ENCODE peak calls at places on chromosome 15, in five cellular contexts. One of them, this sample, is unnamed.
A peak's percentile ranks its signal among the peaks of the same experiment; 100 is the strongest.

GRCh38 chr15:60392601-60392985 is 5.2 kb downstream of the ANXA2 start:
- DNase-seq in IMR-90: peak; percentile 78
- DNase-seq in breast epithelium: no peak
- DNase-seq in stomach: no peak
- DNase-seq in lower leg skin: no peak
- DNase-seq in this sample: no peak

GRCh38 chr15:74893627-74894026 is 3.8 kb downstream of the MPI start:
- DNase-seq in IMR-90: no peak
- DNase-seq in stomach: no peak
- DNase-seq in breast epithelium: no peak
- DNase-seq in lower leg skin: no peak
- DNase-seq in this sample: no peak

GRCh38 chr15:43492673-43493601 is at the start of gene TP53BP1:
- DNase-seq in breast epithelium: peak; percentile 96
- DNase-seq in stomach: peak; percentile 98
- DNase-seq in lower leg skin: peak; percentile 95
- DNase-seq in IMR-90: peak; percentile 94
- DNase-seq in this sample: peak; percentile 92

GRCh38 chr15:55649058-55649423 is 60.9 kb upstream of the PYGO1 start:
- DNase-seq in IMR-90: peak; percentile 80
- DNase-seq in lower leg skin: no peak
- DNase-seq in breast epithelium: no peak
- DNase-seq in stomach: no peak
- DNase-seq in this sample: no peak

GRCh38 chr15:66222273-66223198 is 31.0 kb downstream of the MEGF11 start:
- DNase-seq in lower leg skin: no peak
- DNase-seq in breast epithelium: no peak
- DNase-seq in stomach: no peak
- DNase-seq in IMR-90: no peak
- DNase-seq in this sample: no peak

GRCh38 chr15:71195242-71195641 is 80.0 kb downstream of the THSD4 start:
- DNase-seq in breast epithelium: no peak
- DNase-seq in lower leg skin: no peak
- DNase-seq in IMR-90: no peak
- DNase-seq in stomach: no peak
- DNase-seq in this sample: no peak

GRCh38 chr15:53808058-53808703 is 48.7 kb upstream of the WDR72 start:
- DNase-seq in breast epithelium: no peak
- DNase-seq in stomach: no peak
- DNase-seq in lower leg skin: no peak
- DNase-seq in IMR-90: no peak
- DNase-seq in this sample: no peak

GRCh38 chr15:69604050-69604378 is 151.4 kb downstream of the RPLP1 start:
- DNase-seq in lower leg skin: no peak
- DNase-seq in stomach: peak; percentile 75
- DNase-seq in breast epithelium: no peak
- DNase-seq in IMR-90: no peak
- DNase-seq in this sample: no peak

GRCh38 chr15:85750319-85750806 is 44.4 kb downstream of the KLHL25 start:
- DNase-seq in lower leg skin: no peak
- DNase-seq in IMR-90: peak; percentile 8
- DNase-seq in breast epithelium: peak; percentile 58
- DNase-seq in stomach: peak; percentile 27
- DNase-seq in this sample: no peak

GRCh38 chr15:32956006-32956405 is 238.2 kb downstream of the GREM1 start:
- DNase-seq in IMR-90: peak; percentile 95
- DNase-seq in breast epithelium: no peak
- DNase-seq in stomach: no peak
- DNase-seq in lower leg skin: no peak
- DNase-seq in this sample: no peak

GRCh38 chr15:79994651-79995050 is 23.7 kb upstream of the BCL2A1 start:
- DNase-seq in breast epithelium: no peak
- DNase-seq in stomach: no peak
- DNase-seq in IMR-90: peak; percentile 59
- DNase-seq in lower leg skin: no peak
- DNase-seq in this sample: no peak

GRCh38 chr15:74337146-74337545 is 30.3 kb downstream of the CYP11A1 start:
- DNase-seq in IMR-90: no peak
- DNase-seq in breast epithelium: no peak
- DNase-seq in stomach: no peak
- DNase-seq in lower leg skin: no peak
- DNase-seq in this sample: no peak

GRCh38 chr15:70202756-70203155 is 105.0 kb upstream of the TLE3 start:
- DNase-seq in stomach: no peak
- DNase-seq in IMR-90: no peak
- DNase-seq in lower leg skin: no peak
- DNase-seq in breast epithelium: no peak
- DNase-seq in this sample: no peak

GRCh38 chr15:73322665-73323373 is 45.9 kb downstream of the HCN4 start:
- DNase-seq in breast epithelium: peak; percentile 40
- DNase-seq in IMR-90: no peak
- DNase-seq in lower leg skin: no peak
- DNase-seq in stomach: no peak
- DNase-seq in this sample: no peak

GRCh38 chr15:26739791-26740190 is 33.1 kb downstream of the GABRB3 start:
- DNase-seq in lower leg skin: no peak
- DNase-seq in breast epithelium: no peak
- DNase-seq in IMR-90: no peak
- DNase-seq in stomach: no peak
- DNase-seq in this sample: no peak

GRCh38 chr15:60017538-60018199 is 13.6 kb downstream of the FOXB1 start:
- DNase-seq in lower leg skin: no peak
- DNase-seq in breast epithelium: no peak
- DNase-seq in IMR-90: no peak
- DNase-seq in stomach: no peak
- DNase-seq in this sample: no peak

GRCh38 chr15:26166429-26166828 is 303.3 kb upstream of the ATP10A start:
- DNase-seq in IMR-90: no peak
- DNase-seq in stomach: no peak
- DNase-seq in lower leg skin: no peak
- DNase-seq in breast epithelium: no peak
- DNase-seq in this sample: no peak

GRCh38 chr15:100043732-100044131 is 298.0 kb downstream of the ADAMTS17 start:
- DNase-seq in stomach: no peak
- DNase-seq in IMR-90: no peak
- DNase-seq in breast epithelium: no peak
- DNase-seq in lower leg skin: no peak
- DNase-seq in this sample: no peak

GRCh38 chr15:79394231-79394630 is 37.9 kb upstream of the MINAR1 start:
- DNase-seq in breast epithelium: no peak
- DNase-seq in IMR-90: peak; percentile 79
- DNase-seq in lower leg skin: no peak
- DNase-seq in stomach: no peak
- DNase-seq in this sample: no peak

GRCh38 chr15:28943611-28944230 is 57.9 kb downstream of the APBA2 start:
- DNase-seq in stomach: peak; percentile 20
- DNase-seq in IMR-90: no peak
- DNase-seq in breast epithelium: no peak
- DNase-seq in lower leg skin: no peak
- DNase-seq in this sample: no peak

GRCh38 chr15:36584511-36584910 is 5.1 kb downstream of the CDIN1 start:
- DNase-seq in breast epithelium: no peak
- DNase-seq in lower leg skin: no peak
- DNase-seq in IMR-90: no peak
- DNase-seq in stomach: no peak
- DNase-seq in this sample: no peak

GRCh38 chr15:33068007-33068441 is 126.5 kb downstream of the FMN1 start:
- DNase-seq in lower leg skin: peak; percentile 80
- DNase-seq in breast epithelium: peak; percentile 65
- DNase-seq in IMR-90: no peak
- DNase-seq in stomach: peak; percentile 87
- DNase-seq in this sample: no peak

GRCh38 chr15:75065467-75065850 is 42.1 kb downstream of the PPCDC start:
- DNase-seq in breast epithelium: no peak
- DNase-seq in stomach: no peak
- DNase-seq in lower leg skin: no peak
- DNase-seq in IMR-90: peak; percentile 24
- DNase-seq in this sample: no peak

GRCh38 chr15:26082833-26083174 is 219.7 kb upstream of the ATP10A start:
- DNase-seq in breast epithelium: no peak
- DNase-seq in stomach: no peak
- DNase-seq in IMR-90: no peak
- DNase-seq in lower leg skin: no peak
- DNase-seq in this sample: no peak

GRCh38 chr15:65632780-65633384 is 11.1 kb downstream of the SLC24A1 start:
- DNase-seq in breast epithelium: no peak
- DNase-seq in stomach: no peak
- DNase-seq in IMR-90: peak; percentile 45
- DNase-seq in lower leg skin: no peak
- DNase-seq in this sample: no peak

GRCh38 chr15:94164202-94164807 is 67.1 kb upstream of the MCTP2 start:
- DNase-seq in lower leg skin: peak; percentile 36
- DNase-seq in IMR-90: peak; percentile 51
- DNase-seq in stomach: peak; percentile 63
- DNase-seq in breast epithelium: no peak
- DNase-seq in this sample: peak; percentile 77

GRCh38 chr15:63501256-63502089 is 2.9 kb upstream of the USP3 start:
- DNase-seq in breast epithelium: peak; percentile 75
- DNase-seq in lower leg skin: peak; percentile 84
- DNase-seq in IMR-90: peak; percentile 97
- DNase-seq in stomach: peak; percentile 80
- DNase-seq in this sample: no peak

GRCh38 chr15:98241032-98241554 is 280.6 kb downstream of the ARRDC4 start:
- DNase-seq in stomach: no peak
- DNase-seq in lower leg skin: no peak
- DNase-seq in IMR-90: no peak
- DNase-seq in breast epithelium: no peak
- DNase-seq in this sample: no peak

GRCh38 chr15:96330064-96330449 is 443 bp upstream of the NR2F2 start:
- DNase-seq in breast epithelium: peak; percentile 65
- DNase-seq in stomach: no peak
- DNase-seq in lower leg skin: no peak
- DNase-seq in IMR-90: peak; percentile 89
- DNase-seq in this sample: peak; percentile 68

GRCh38 chr15:53665930-53666329 is 93.5 kb downstream of the WDR72 start:
- DNase-seq in breast epithelium: no peak
- DNase-seq in stomach: no peak
- DNase-seq in lower leg skin: no peak
- DNase-seq in IMR-90: no peak
- DNase-seq in this sample: no peak

GRCh38 chr15:53658827-53659226 is 100.6 kb downstream of the WDR72 start:
- DNase-seq in breast epithelium: no peak
- DNase-seq in IMR-90: no peak
- DNase-seq in lower leg skin: no peak
- DNase-seq in stomach: no peak
- DNase-seq in this sample: no peak

GRCh38 chr15:60070838-60071493 is 66.9 kb downstream of the FOXB1 start:
- DNase-seq in stomach: no peak
- DNase-seq in IMR-90: peak; percentile 82
- DNase-seq in lower leg skin: no peak
- DNase-seq in breast epithelium: no peak
- DNase-seq in this sample: no peak

GRCh38 chr15:86355798-86356197 is 276.1 kb downstream of the AGBL1 start:
- DNase-seq in lower leg skin: no peak
- DNase-seq in IMR-90: no peak
- DNase-seq in breast epithelium: no peak
- DNase-seq in stomach: no peak
- DNase-seq in this sample: no peak

GRCh38 chr15:52651868-52652267 is 27.3 kb downstream of the ATOSA start:
- DNase-seq in IMR-90: peak; percentile 98
- DNase-seq in stomach: peak; percentile 42
- DNase-seq in lower leg skin: peak; percentile 53
- DNase-seq in breast epithelium: no peak
- DNase-seq in this sample: peak; percentile 53

DNA sequence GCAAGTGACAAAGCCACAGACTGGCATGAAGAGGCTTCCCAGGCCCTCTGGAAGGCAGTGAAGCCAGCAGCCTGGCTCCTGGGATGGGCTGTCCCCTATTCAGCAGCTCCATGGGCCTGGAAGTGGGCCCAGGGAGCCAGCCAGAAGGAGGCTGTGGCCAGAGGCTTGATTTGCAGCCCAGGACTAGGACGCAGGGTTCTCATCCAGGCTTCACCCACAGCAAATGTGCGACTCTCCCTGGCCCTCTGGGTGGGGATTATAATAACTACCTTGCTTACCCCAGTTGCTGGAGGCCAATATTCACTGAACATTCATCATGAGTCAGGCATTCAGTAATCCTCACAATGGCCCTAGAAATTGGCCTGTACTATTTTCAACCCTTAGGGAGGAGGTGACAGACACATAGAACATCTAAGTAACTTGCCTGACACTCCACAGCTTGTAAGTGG is 24.6 kb upstream of the SRP14 start:
- DNase-seq in breast epithelium: no peak
- DNase-seq in IMR-90: peak; percentile 50
- DNase-seq in stomach: no peak
- DNase-seq in lower leg skin: no peak
- DNase-seq in this sample: no peak
- TF ChIP-seq CTCF in breast epithelium: no peak
- TF ChIP-seq CTCF in IMR-90: no peak
- TF ChIP-seq CTCF in stomach: no peak
- TF ChIP-seq CTCF in lower leg skin: no peak
- TF ChIP-seq CTCF in this sample: no peak

DNA sequence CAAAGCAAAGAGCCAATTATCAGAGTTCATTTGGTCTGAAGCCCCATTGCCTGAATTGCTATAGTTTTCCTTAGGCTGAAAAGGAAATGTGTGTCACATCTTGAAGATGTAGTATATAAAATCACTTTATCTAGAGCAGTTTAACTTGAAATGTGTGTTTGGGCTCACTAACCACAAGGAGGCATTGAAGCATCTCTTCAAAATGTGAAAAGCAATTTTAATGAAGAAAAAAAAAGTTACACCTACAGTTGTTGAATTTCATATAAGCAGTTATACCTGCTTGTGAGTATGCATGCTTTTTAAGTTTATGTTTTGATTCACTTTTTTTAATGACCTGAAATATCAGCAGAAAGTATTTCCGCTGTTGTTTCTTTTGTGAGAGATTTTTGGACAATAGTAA is 129.3 kb downstream of the IQCH start:
- DNase-seq in IMR-90: peak; percentile 19
- DNase-seq in lower leg skin: no peak
- DNase-seq in stomach: no peak
- DNase-seq in breast epithelium: no peak
- DNase-seq in this sample: no peak
- TF ChIP-seq CTCF in IMR-90: peak; percentile 42
- TF ChIP-seq CTCF in lower leg skin: no peak
- TF ChIP-seq CTCF in stomach: no peak
- TF ChIP-seq CTCF in breast epithelium: no peak
- TF ChIP-seq CTCF in this sample: peak; percentile 42

DNA sequence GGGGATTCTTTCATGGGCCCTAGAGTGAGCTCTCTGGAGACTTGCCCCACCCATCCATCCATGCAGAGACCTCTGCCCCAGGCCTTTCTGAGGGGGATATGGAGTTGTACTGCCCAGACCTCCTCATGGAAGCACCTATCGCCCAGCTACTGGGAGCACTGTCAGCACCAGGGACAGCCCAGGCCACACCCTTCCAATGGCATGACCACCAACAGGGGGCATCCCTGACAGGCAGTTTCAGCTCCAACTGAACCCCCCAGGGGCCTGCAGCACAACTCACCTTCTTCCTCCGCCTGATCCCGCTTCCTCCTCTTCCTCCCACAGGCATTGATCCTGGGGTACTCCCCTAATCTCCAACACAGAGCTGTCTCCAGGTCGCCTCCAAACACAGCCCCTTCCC is 21.8 kb downstream of the MRPS11 start:
- DNase-seq in stomach: no peak
- DNase-seq in lower leg skin: no peak
- DNase-seq in IMR-90: no peak
- DNase-seq in breast epithelium: no peak
- DNase-seq in this sample: no peak
- TF ChIP-seq CTCF in stomach: no peak
- TF ChIP-seq CTCF in lower leg skin: no peak
- TF ChIP-seq CTCF in IMR-90: no peak
- TF ChIP-seq CTCF in breast epithelium: no peak
- TF ChIP-seq CTCF in this sample: no peak

GRCh38 chr15:57017024-57017423 is 98.6 kb downstream of the TCF12 start:
- DNase-seq in breast epithelium: no peak
- DNase-seq in lower leg skin: no peak
- DNase-seq in stomach: no peak
- DNase-seq in IMR-90: peak; percentile 20
- DNase-seq in this sample: no peak
- TF ChIP-seq CTCF in breast epithelium: no peak
- TF ChIP-seq CTCF in lower leg skin: no peak
- TF ChIP-seq CTCF in stomach: no peak
- TF ChIP-seq CTCF in IMR-90: peak; percentile 34
- TF ChIP-seq CTCF in this sample: peak; percentile 24

This sample was measured in neural crest cell.